ENCODE peak calls at places on chromosome 11, in ten cellular contexts. T is SW 1271; H is heart left ventricle; Q is activated gamma-delta T cell treated with anti-CD3 and anti-CD28 coated beads, Interleukin-2, amount 50 U/mL, for 16 hours; G is posterior vena cava; D is Peyer's patch; A is occipital lobe; B is LoVo; J is NCI-H524; I is esophagus squamous epithelium. V is an unnamed sample.

GRCh38 chr11:21552910-21553309 is 640.0 kb upstream of the ANO5 start:
- DNase-seq in T (no peak), H (no peak), Q (no peak), G (no peak), D (no peak), A (no peak), B (peak; percentile 64), J (no peak), I (no peak), V (peak; percentile 57)

GRCh38 chr11:68257477-68258362 is 14.1 kb downstream of the C11orf24 start:
- DNase-seq in T (peak; percentile 86), H (peak; percentile 92), Q (peak; percentile 93), G (peak; percentile 99), D (peak; percentile 97), A (peak; percentile 87), B (peak; percentile 92), J (peak; percentile 87), I (peak; percentile 46), V (peak; percentile 69)

GRCh38 chr11:13126430-13126829 is 117.3 kb downstream of the RASSF10 start:
- DNase-seq in T (no peak), H (no peak), Q (no peak), G (no peak), D (no peak), A (no peak), B (peak; percentile 54), J (no peak), I (no peak), V (peak; percentile 97)

GRCh38 chr11:19951558-19952083 is 208.7 kb downstream of the DBX1 start:
- DNase-seq in T (peak; percentile 45), H (no peak), Q (no peak), G (no peak), D (no peak), A (no peak), B (peak; percentile 58), J (peak; percentile 65), I (no peak), V (peak; percentile 50)

GRCh38 chr11:33402066-33402465 is 144.9 kb downstream of the HIPK3 start:
- DNase-seq in T (no peak), H (no peak), Q (no peak), G (no peak), D (no peak), A (no peak), B (no peak), J (peak; percentile 32), I (no peak), V (peak; percentile 56)

GRCh38 chr11:66728760-66729385 is at the start of gene SPTBN2:
- DNase-seq in T (no peak), H (no peak), Q (no peak), G (no peak), D (no peak), A (peak; percentile 27), B (no peak), J (peak; percentile 81), I (no peak), V (no peak)

GRCh38 chr11:117509543-117509942 is 181.9 kb downstream of the CEP164 start:
- DNase-seq in T (no peak), H (no peak), Q (no peak), G (no peak), D (no peak), A (no peak), B (no peak), J (no peak), I (no peak), V (no peak)

GRCh38 chr11:17799147-17799546 is 64.6 kb downstream of the KCNC1 start:
- DNase-seq in T (no peak), H (no peak), Q (no peak), G (peak; percentile 56), D (no peak), A (no peak), B (no peak), J (no peak), I (no peak), V (no peak)

GRCh38 chr11:76008474-76008873 is 193.5 kb downstream of the UVRAG start:
- DNase-seq in T (no peak), H (no peak), Q (no peak), G (no peak), D (no peak), A (no peak), B (no peak), J (no peak), I (no peak), V (no peak)

V was measured in kidney glomerular epithelial cell.